ENCODE peak calls at places on chromosomes 13 and 19, in four cellular contexts. N is HepG2, Z is GM12878, A is K562. O is an unnamed sample.

GRCh38 chr13:46374710-46375109 is 12.3 kb downstream of the RUBCNL start:
- DNase-seq in Z (no peak), N (no peak), A (peak; percentile 10), O (no peak)

GRCh38 chr13:97710797-97711196 is 242.7 kb upstream of the IPO5 start:
- DNase-seq in Z (no peak), N (no peak), A (no peak), O (no peak)

GRCh38 chr13:51057001-51057400 is 54.1 kb downstream of the C13orf42 start:
- DNase-seq in N (no peak), A (no peak), Z (no peak), O (no peak)

GRCh38 chr13:47897411-47898050 is 103.5 kb downstream of the SUCLA2 start:
- DNase-seq in A (no peak), Z (no peak), N (peak; percentile 52), O (peak; percentile 26)

GRCh38 chr19:5686647-5687359 is 3.3 kb upstream of the RPL36 start:
- DNase-seq in Z (peak; percentile 73), N (peak; percentile 87), A (peak; percentile 99), O (peak; percentile 100)

GRCh38 chr19:35710784-35711723 is 6.7 kb downstream of the ZBTB32 start:
- DNase-seq in Z (peak; percentile 94), A (no peak), N (no peak), O (no peak)

GRCh38 chr13:75760182-75760981 is 124.3 kb downstream of the LMO7 start:
- DNase-seq in N (peak; percentile 98), A (no peak), Z (no peak), O (no peak)

GRCh38 chr13:98921015-98921414 is 56.8 kb downstream of the DOCK9 start:
- DNase-seq in N (no peak), Z (no peak), A (no peak), O (no peak)

GRCh38 chr13:42968906-42969305 is 23.1 kb downstream of the EPSTI1 start:
- DNase-seq in N (no peak), Z (no peak), A (no peak), O (peak; percentile 74)

GRCh38 chr13:76820759-76821158 is 65.4 kb downstream of the KCTD12 start:
- DNase-seq in Z (no peak), N (no peak), A (no peak), O (no peak)

GRCh38 chr19:2952953-2953481 is 8.2 kb upstream of the ZNF77 start:
- DNase-seq in A (no peak), N (peak; percentile 37), Z (no peak), O (no peak)

GRCh38 chr19:31349160-31349881 is at the start of gene TSHZ3:
- DNase-seq in Z (no peak), N (no peak), A (peak; percentile 14), O (peak; percentile 82)

GRCh38 chr13:19618925-19619324 is 14.5 kb upstream of the MPHOSPH8 start:
- DNase-seq in N (peak; percentile 79), A (peak; percentile 28), Z (no peak), O (peak; percentile 15)

GRCh38 chr19:18878058-18878797 is 17.7 kb downstream of the CERS1 start:
- DNase-seq in A (no peak), Z (no peak), N (no peak), O (no peak)

GRCh38 chr13:99983401-99984133 is 2.0 kb downstream of the ZIC2 start:
- DNase-seq in A (peak; percentile 19), N (no peak), Z (no peak), O (no peak)

GRCh38 chr13:104327217-104327616 is 1261.0 kb upstream of the SLC10A2 start:
- DNase-seq in N (no peak), A (no peak), Z (no peak), O (no peak)

GRCh38 chr13:51420681-51421476 is 32.0 kb downstream of the INTS6 start:
- DNase-seq in N (no peak), Z (no peak), A (no peak), O (no peak)

GRCh38 chr13:93797463-93797862 is 570.9 kb downstream of the GPC6 start:
- DNase-seq in A (no peak), N (no peak), Z (no peak), O (no peak)

GRCh38 chr13:48710160-48710559 is 56.4 kb downstream of the CYSLTR2 start:
- DNase-seq in A (no peak), Z (no peak), N (no peak), O (no peak)

GRCh38 chr13:106418556-106418955 is 116.9 kb downstream of the EFNB2 start:
- DNase-seq in Z (no peak), A (no peak), N (no peak), O (no peak)

GRCh38 chr19:18418034-18418724 is 1.0 kb upstream of the SSBP4 start:
- DNase-seq in N (no peak), Z (no peak), A (no peak), O (peak; percentile 11)

GRCh38 chr19:32489971-32490370 is 84.4 kb downstream of the DPY19L3 start:
- DNase-seq in N (no peak), Z (no peak), A (no peak), O (no peak)

GRCh38 chr13:76715621-76716020 is 170.6 kb downstream of the KCTD12 start:
- DNase-seq in N (no peak), A (no peak), Z (no peak), O (no peak)

GRCh38 chr19:28051047-28051446 is 1161.9 kb downstream of the UQCRFS1 start:
- DNase-seq in A (no peak), Z (no peak), N (no peak), O (peak; percentile 15)

GRCh38 chr19:55259540-55260210 is 858 bp upstream of the PPP6R1 start:
- DNase-seq in A (no peak), Z (no peak), N (no peak), O (no peak)

GRCh38 chr19:45598267-45599011 is 3.6 kb downstream of the GPR4 start:
- DNase-seq in Z (no peak), A (no peak), N (no peak), O (no peak)

GRCh38 chr13:23985846-23986245 is 88.5 kb upstream of the C1QTNF9B start:
- DNase-seq in Z (no peak), A (no peak), N (no peak), O (no peak)

GRCh38 chr13:39451301-39451700 is 151.7 kb downstream of the LHFPL6 start:
- DNase-seq in A (no peak), Z (no peak), N (no peak), O (no peak)

GRCh38 chr13:36839981-36840380 is 21.0 kb downstream of the RFXAP start:
- DNase-seq in Z (no peak), N (no peak), A (no peak), O (no peak)

GRCh38 chr13:94371855-94372254 is 107.6 kb downstream of the DCT start:
- DNase-seq in N (no peak), Z (no peak), A (no peak), O (no peak)

GRCh38 chr13:20610006-20610405 is 43.0 kb downstream of the IFT88 start:
- DNase-seq in A (no peak), N (no peak), Z (no peak), O (no peak)

GRCh38 chr19:29887498-29887897 is 54.5 kb upstream of the URI1 start:
- DNase-seq in A (peak; percentile 54), N (no peak), Z (no peak), O (no peak)
- TF ChIP-seq CREM in A (no peak), N (no peak), Z (no peak), O (no peak)

GRCh38 chr13:33953781-33954180 is 135.8 kb downstream of the RFC3 start:
- DNase-seq in Z (no peak), A (no peak), N (no peak), O (no peak)

GRCh38 chr13:33957497-33957905 is 139.6 kb downstream of the RFC3 start:
- DNase-seq in N (peak; percentile 93), Z (no peak), A (no peak), O (no peak)

GRCh38 chr13:33958964-33959363 is 141.0 kb downstream of the RFC3 start:
- DNase-seq in Z (peak; percentile 8), A (no peak), N (no peak), O (no peak)

DNA sequence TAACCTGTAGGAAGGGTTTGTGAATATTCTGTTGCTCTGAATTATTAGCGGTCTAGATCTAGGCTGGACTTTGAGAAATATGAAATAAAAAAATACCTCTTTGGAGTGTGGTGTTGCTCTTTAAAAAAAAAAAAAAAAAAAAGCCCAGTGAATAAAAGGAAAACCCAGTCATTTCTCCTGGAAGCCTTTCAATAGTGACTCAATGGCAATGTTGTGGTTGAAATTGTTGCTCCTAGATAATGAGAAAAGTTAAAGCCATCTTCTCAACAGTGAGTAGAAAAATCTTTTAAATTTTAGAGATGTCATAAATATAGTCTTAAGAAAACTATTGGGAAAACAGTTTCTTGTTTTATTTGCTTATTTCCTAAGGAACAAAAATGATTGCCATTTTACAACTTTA is 135.3 kb downstream of the RFC3 start:
- DNase-seq in N (no peak), A (no peak), Z (no peak), O (no peak)
- TF ChIP-seq CREM in N (no peak), A (no peak), Z (no peak), O (no peak)

GRCh38 chr19:656751-657559 is 6.1 kb downstream of the RNF126 start:
- DNase-seq in N (no peak), Z (no peak), A (no peak), O (no peak)

GRCh38 chr19:658059-658839 is 4.8 kb downstream of the RNF126 start:
- DNase-seq in A (no peak), Z (no peak), N (no peak), O (no peak)

GRCh38 chr19:657611-658010 is 5.4 kb downstream of the RNF126 start:
- DNase-seq in N (no peak), Z (no peak), A (no peak), O (no peak)

GRCh38 chr19:660793-661426 is 2.1 kb downstream of the RNF126 start:
- DNase-seq in A (no peak), N (peak; percentile 95), Z (no peak), O (no peak)

DNA sequence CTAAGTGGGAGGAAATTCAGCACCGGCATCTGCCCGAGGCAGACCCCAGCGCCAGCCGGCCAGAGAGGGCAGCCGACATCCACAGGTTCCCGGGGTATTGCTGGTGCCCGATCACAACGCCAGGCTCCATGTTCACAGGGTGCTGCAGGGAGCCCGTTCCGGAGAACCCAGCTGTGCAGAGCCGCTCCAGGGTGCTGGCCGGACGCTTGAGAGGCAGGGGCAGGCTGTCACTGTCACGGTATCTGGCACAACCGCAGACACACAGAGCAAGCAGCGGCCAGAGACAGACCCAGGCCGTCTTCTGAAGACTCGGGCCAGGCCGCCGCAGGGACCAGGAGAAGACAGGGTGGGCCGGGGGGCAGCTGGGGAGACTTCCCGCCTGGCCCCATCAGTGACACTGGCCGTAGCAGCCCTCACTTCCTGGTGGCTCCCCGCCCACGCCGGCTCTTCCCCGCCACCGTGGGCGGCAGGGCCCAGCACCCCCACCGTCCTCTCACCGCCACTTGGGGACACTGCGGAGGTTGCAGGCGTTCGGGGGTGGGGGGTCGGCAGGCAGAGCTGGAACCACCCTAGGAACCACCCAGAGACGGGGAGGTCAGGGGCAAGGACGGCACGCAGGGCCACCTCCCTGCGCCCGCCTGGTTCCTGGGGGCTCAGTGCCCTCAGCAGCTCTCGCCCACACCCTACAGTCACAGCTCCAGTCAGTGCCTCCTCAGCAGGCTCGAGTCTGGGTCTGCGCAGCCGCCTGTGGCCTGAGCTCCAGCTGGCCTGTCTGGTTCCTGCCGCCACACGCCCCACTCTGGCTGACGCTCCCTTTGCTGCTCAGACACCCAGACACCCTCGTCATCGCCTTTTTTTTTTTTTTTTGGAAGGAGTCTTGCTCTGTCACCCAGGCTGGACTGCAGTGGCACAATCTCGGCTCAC is 3.8 kb downstream of the RNF126 start:
- DNase-seq in Z (no peak), A (no peak), N (no peak), O (no peak)
- TF ChIP-seq CREM in Z (no peak), A (no peak), N (no peak), O (no peak)

DNA sequence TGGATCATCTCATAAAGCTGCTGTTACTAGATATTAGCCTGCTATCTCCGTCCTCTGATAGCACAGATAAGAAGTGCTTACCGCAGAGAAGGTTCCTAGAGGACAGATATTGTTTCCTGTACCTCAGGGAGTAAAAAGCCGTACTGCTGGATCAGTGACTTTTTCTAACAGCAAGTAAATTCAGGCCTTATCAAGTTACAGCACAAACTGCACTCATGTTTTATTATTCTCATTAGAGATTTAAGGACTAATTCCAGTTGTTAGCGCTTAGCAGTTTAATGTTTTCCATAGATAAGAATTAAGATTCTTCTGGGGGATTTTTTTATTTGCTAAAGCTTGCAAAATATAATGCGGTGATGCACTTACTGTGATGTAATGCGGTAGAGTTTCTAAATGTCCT is 119.0 kb upstream of the OBI1 start:
- DNase-seq in Z (no peak), A (no peak), N (no peak), O (no peak)
- TF ChIP-seq CREM in Z (no peak), A (no peak), N (no peak), O (no peak)

O was measured in WTC11.